ENCODE peak calls at places on chromosomes 7 and 10, in six cellular contexts. Y, X, V, P, R and C are unnamed samples. For H3K4me1, the result is how much of the 10 kb centered on the place peaks cover.

GRCh38 chr10:16989826-16990293 is 139.8 kb downstream of the CUBN start:
- DNase-seq in Y (peak), X (peak), V (no peak), P (no peak), R (no peak), C (no peak)

GRCh38 chr7:127715901-127716300 is 63.9 kb downstream of the SND1 start:
- DNase-seq in Y (no peak), X (no peak), V (no peak), P (no peak), R (no peak), C (no peak)

GRCh38 chr10:665579-666091 is 23.8 kb downstream of the DIP2C start:
- DNase-seq in Y (no peak), X (no peak), V (peak), P (no peak), R (no peak), C (no peak)

GRCh38 chr7:2641406-2642393 is 9.9 kb downstream of the TTYH3 start:
- DNase-seq in Y (peak), X (peak), V (peak), P (peak), R (peak), C (peak)

GRCh38 chr10:7098160-7098762 is 312.6 kb downstream of the SFMBT2 start:
- DNase-seq in Y (no peak), X (no peak), V (no peak), P (no peak), R (no peak), C (no peak)

GRCh38 chr10:89159761-89160160 is 47.4 kb downstream of the CH25H start:
- DNase-seq in Y (no peak), X (peak), V (no peak), P (no peak), R (no peak), C (no peak)

GRCh38 chr10:86079088-86079487 is 287.5 kb downstream of the GRID1 start:
- DNase-seq in Y (peak), X (peak), V (no peak), P (no peak), R (peak), C (no peak)

GRCh38 chr7:156747718-156748117 is 107.1 kb downstream of the RNF32 start:
- DNase-seq in Y (no peak), X (no peak), V (no peak), P (no peak), R (no peak), C (no peak)

GRCh38 chr7:108235451-108236061 is 105.4 kb upstream of the LAMB4 start:
- DNase-seq in Y (peak), X (no peak), V (no peak), P (no peak), R (no peak), C (no peak)

GRCh38 chr10:46543379-46544014 is 13.0 kb downstream of the GPRIN2 start:
- DNase-seq in Y (no peak), X (no peak), V (peak), P (no peak), R (peak), C (peak)

GRCh38 chr10:61081331-61081730 is 137.3 kb upstream of the RHOBTB1 start:
- DNase-seq in Y (no peak), X (peak), V (no peak), P (no peak), R (no peak), C (no peak)

GRCh38 chr10:133094286-133094685 is 6.6 kb downstream of the ADGRA1 start:
- DNase-seq in Y (no peak), X (no peak), V (no peak), P (no peak), R (no peak), C (no peak)

GRCh38 chr7:127792528-127793342 is 140.7 kb downstream of the SND1 start:
- DNase-seq in Y (peak), X (no peak), V (no peak), P (peak), R (peak), C (no peak)

DNA sequence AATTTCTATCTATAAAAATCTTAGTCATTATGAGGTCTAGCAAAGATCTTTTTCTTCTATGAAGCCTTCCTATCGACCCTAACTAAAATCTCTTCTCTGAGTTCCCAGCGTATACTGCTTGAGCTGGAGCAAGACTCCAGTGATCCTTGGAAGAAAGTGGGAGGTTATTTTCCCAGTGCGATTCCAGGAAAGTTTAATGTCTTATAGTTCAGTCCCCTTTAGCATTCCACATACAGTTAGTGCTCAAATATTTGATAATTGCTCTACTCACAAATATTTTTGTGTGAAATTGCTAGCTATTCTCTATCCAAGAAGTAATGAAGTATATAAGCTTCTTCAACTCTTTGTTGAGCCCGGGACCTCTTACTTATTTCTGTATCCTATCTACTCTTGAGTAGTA is 47.7 kb downstream of the ZEB1 start:
- DNase-seq in Y (no peak), X (no peak), V (no peak), P (no peak), R (no peak), C (no peak)
- H3K4me1 ChIP-seq in Y (under half), X (under half), V (under half), P (under half), R (under half), C (under half)

GRCh38 chr10:91206837-91207474 is 13.5 kb upstream of the PCGF5 start:
- DNase-seq in Y (no peak), X (no peak), V (no peak), P (no peak), R (no peak), C (no peak)

GRCh38 chr10:91211675-91212074 is 8.8 kb upstream of the PCGF5 start:
- DNase-seq in Y (peak), X (no peak), V (no peak), P (no peak), R (no peak), C (no peak)

GRCh38 chr10:91210014-91210413 is 10.4 kb upstream of the PCGF5 start:
- DNase-seq in Y (no peak), X (no peak), V (no peak), P (no peak), R (no peak), C (no peak)

GRCh38 chr10:91208645-91209044 is 11.8 kb upstream of the PCGF5 start:
- DNase-seq in Y (peak), X (no peak), V (no peak), P (no peak), R (no peak), C (no peak)

GRCh38 chr10:91210435-91210834 is 10.0 kb upstream of the PCGF5 start:
- DNase-seq in Y (no peak), X (no peak), V (peak), P (no peak), R (no peak), C (peak)
- H3K4me1 ChIP-seq in Y (under half), X (under half), V (under half), P (under half), R (under half), C (under half)

DNA sequence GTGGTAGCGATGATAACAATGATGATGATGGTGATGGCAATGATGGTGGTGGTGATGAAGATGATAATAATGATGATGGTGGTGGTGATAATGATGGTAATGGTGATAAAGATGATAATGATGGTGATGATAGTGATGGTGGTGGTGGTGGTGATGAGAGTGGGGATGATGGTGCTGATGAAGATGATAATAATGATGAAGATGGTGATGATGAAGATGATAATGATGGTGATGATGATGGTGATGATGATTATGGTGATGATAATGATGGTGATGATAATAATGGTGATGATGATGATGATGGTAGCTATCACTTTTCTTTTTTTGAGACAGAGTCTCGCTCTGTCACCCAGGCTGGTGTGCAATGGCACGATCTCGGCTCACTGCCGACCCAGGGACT is 144.5 kb upstream of the PCBD1 start:
- DNase-seq in Y (no peak), X (no peak), V (no peak), P (no peak), R (no peak), C (no peak)
- H3K4me1 ChIP-seq in Y (under half), X (under half), V (under half), P (under half), R (under half), C (under half)

GRCh38 chr7:1000594-1000935 is 17.6 kb downstream of the CYP2W1 start:
- DNase-seq in Y (no peak), X (no peak), V (no peak), P (no peak), R (no peak), C (no peak)

GRCh38 chr7:1007901-1008300 is 24.9 kb downstream of the CYP2W1 start:
- DNase-seq in Y (no peak), X (no peak), V (no peak), P (no peak), R (no peak), C (no peak)

GRCh38 chr7:999921-1000593 is 17.1 kb downstream of the CYP2W1 start:
- DNase-seq in Y (no peak), X (no peak), V (no peak), P (no peak), R (no peak), C (no peak)

GRCh38 chr7:1005303-1005702 is 22.3 kb downstream of the CYP2W1 start:
- DNase-seq in Y (no peak), X (no peak), V (no peak), P (no peak), R (no peak), C (no peak)

GRCh38 chr7:1004018-1004880 is 21.3 kb downstream of the CYP2W1 start:
- DNase-seq in Y (no peak), X (no peak), V (no peak), P (no peak), R (no peak), C (no peak)
- H3K4me1 ChIP-seq in Y (under half), X (under half), V (under half), P (under half), R (under half), C (under half)

GRCh38 chr10:124042656-124043309 is 50.6 kb downstream of the CHST15 start:
- DNase-seq in Y (no peak), X (no peak), V (no peak), P (no peak), R (no peak), C (peak)
- H3K4me1 ChIP-seq in Y (under half), X (under half), V (under half), P (under half), R (under half), C (under half)

GRCh38 chr10:11600280-11600679 is 11.2 kb downstream of the USP6NL start:
- DNase-seq in Y (no peak), X (no peak), V (no peak), P (no peak), R (no peak), C (no peak)

GRCh38 chr10:11602919-11603523 is 8.4 kb downstream of the USP6NL start:
- DNase-seq in Y (peak), X (peak), V (no peak), P (no peak), R (no peak), C (no peak)

GRCh38 chr10:11602357-11602756 is 9.1 kb downstream of the USP6NL start:
- DNase-seq in Y (no peak), X (no peak), V (no peak), P (no peak), R (no peak), C (no peak)

GRCh38 chr10:11603741-11604140 is 7.7 kb downstream of the USP6NL start:
- DNase-seq in Y (peak), X (no peak), V (no peak), P (no peak), R (no peak), C (no peak)

DNA sequence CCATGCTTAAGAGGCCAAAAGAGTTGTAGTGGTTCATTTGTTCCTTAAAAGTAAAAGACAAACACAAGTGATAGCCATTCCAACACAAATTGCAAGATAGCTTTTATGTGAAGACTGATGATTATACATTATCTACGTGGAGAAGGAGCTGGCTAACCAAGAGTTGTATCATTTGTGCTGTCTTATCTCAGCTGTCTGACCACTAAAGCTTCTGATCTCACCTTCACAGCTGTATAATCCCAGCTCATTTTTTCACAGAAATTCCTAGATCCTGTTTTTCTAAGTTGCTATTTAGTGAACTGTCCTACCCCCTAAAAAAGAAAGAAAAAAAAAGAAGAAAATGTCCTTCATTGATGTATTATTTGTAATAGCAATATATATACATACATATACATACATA is 9.8 kb downstream of the USP6NL start:
- DNase-seq in Y (no peak), X (peak), V (no peak), P (no peak), R (no peak), C (no peak)
- H3K4me1 ChIP-seq in Y (under half), X (under half), V (under half), P (under half), R (under half), C (half or more)

GRCh38 chr7:123747089-123747488 is 1.7 kb downstream of the WASL start:
- DNase-seq in Y (peak), X (no peak), V (no peak), P (no peak), R (no peak), C (no peak)
- H3K4me1 ChIP-seq in Y (under half), X (under half), V (under half), P (half or more), R (under half), C (half or more)

GRCh38 chr7:70014472-70015232 is 416.4 kb downstream of the AUTS2 start:
- DNase-seq in Y (no peak), X (no peak), V (no peak), P (no peak), R (no peak), C (no peak)
- H3K4me1 ChIP-seq in Y (under half), X (under half), V (under half), P (under half), R (under half), C (under half)

DNA sequence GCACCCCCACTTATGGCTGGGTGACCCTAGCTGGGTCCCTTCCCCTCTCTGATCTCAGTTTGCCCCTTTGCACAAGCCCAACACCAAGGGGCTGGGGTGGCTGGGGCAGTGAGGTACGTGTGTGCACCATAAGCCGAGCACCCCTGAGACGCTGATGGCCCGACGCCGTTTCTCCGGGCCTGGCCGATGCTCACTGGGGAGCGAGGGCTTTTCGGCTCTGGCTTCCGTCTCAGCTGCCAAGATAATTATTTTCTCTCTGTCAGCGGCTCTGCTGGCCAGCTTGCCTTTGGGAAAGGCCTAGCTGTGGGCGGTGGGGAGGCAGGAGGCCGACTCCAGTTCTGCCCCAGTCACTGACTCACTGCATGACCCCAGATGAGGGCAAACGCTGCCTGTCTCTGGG is 91.0 kb downstream of the ZMIZ1 start:
- DNase-seq in Y (no peak), X (peak), V (no peak), P (no peak), R (no peak), C (no peak)
- H3K4me1 ChIP-seq in Y (under half), X (half or more), V (half or more), P (half or more), R (half or more), C (half or more)